ENCODE peak calls at places on chromosomes 16 and 17, in five cellular contexts. X is lower leg skin, J is uterus, D is OCI-LY7, G is GM06990. N is an unnamed sample.

GRCh38 chr16:58563235-58563634 is 47.9 kb downstream of the SETD6 start:
- DNase-seq in X (no peak), J (no peak), D (no peak), G (no peak), N (peak; percentile 16)

GRCh38 chr16:21599158-21599993 is at the start of gene METTL9:
- DNase-seq in X (peak; percentile 99), J (peak; percentile 94), D (peak; percentile 97), G (peak; percentile 98), N (peak; percentile 96)

GRCh38 chr16:84611041-84611440 is 6.8 kb downstream of the COTL1 start:
- DNase-seq in X (no peak), J (no peak), D (no peak), G (no peak), N (no peak)

GRCh38 chr16:50996166-50996565 is 154.9 kb downstream of the SALL1 start:
- DNase-seq in X (peak; percentile 70), J (no peak), D (no peak), G (no peak), N (no peak)

GRCh38 chr16:56554441-56554840 is 10.4 kb upstream of the MT4 start:
- DNase-seq in X (no peak), J (no peak), D (no peak), G (no peak), N (no peak)

GRCh38 chr16:797120-797420 is 3.5 kb downstream of the GNG13 start:
- DNase-seq in X (no peak), J (no peak), D (peak; percentile 55), G (no peak), N (no peak)

GRCh38 chr17:82437325-82437668 is 13.3 kb downstream of the CYBC1 start:
- DNase-seq in X (no peak), J (no peak), D (no peak), G (no peak), N (no peak)

GRCh38 chr16:54957403-54957802 is 26.7 kb downstream of the IRX5 start:
- DNase-seq in X (no peak), J (no peak), D (peak; percentile 70), G (no peak), N (peak; percentile 80)

GRCh38 chr16:90061437-90061836 is 15.7 kb downstream of the PRDM7 start:
- DNase-seq in X (no peak), J (no peak), D (no peak), G (no peak), N (no peak)

GRCh38 chr17:82399601-82400101 is 18.5 kb upstream of the HEXD start:
- DNase-seq in X (no peak), J (no peak), D (no peak), G (no peak), N (peak; percentile 37)

GRCh38 chr16:84212154-84212553 is 21.2 kb downstream of the ADAD2 start:
- DNase-seq in X (no peak), J (no peak), D (no peak), G (no peak), N (no peak)

GRCh38 chr17:82627827-82628226 is 20.4 kb downstream of the WDR45B start:
- DNase-seq in X (no peak), J (no peak), D (no peak), G (no peak), N (peak; percentile 72)

GRCh38 chr17:48679385-48680096 is 42.8 kb downstream of the PRAC1 start:
- DNase-seq in X (no peak), J (no peak), D (no peak), G (no peak), N (no peak)

GRCh38 chr16:69526831-69527655 is 38.7 kb upstream of the NFAT5 start:
- DNase-seq in X (peak; percentile 68), J (no peak), D (no peak), G (no peak), N (no peak)

GRCh38 chr16:89422527-89422904 is 67.8 kb downstream of the ANKRD11 start:
- DNase-seq in X (no peak), J (no peak), D (no peak), G (peak; percentile 57), N (no peak)

GRCh38 chr17:33225994-33226393 is 67.1 kb downstream of the ASIC2 start:
- DNase-seq in X (no peak), J (no peak), D (no peak), G (no peak), N (no peak)

GRCh38 chr16:86836503-86837125 is 258.3 kb downstream of the FOXL1 start:
- DNase-seq in X (no peak), J (no peak), D (no peak), G (no peak), N (no peak)

GRCh38 chr17:82793974-82794620 is 42.2 kb downstream of the TBCD start:
- DNase-seq in X (no peak), J (peak; percentile 61), D (no peak), G (no peak), N (no peak)

GRCh38 chr17:68239967-68240366 is 7.9 kb upstream of the AMZ2 start:
- DNase-seq in X (peak; percentile 21), J (no peak), D (peak; percentile 52), G (no peak), N (no peak)

GRCh38 chr17:50946223-50946890 is 80.2 kb upstream of the TOB1 start:
- DNase-seq in X (peak; percentile 85), J (no peak), D (no peak), G (no peak), N (no peak)

GRCh38 chr17:7290685-7291084 is 3.8 kb downstream of the YBX2 start:
- DNase-seq in X (no peak), J (no peak), D (no peak), G (no peak), N (no peak)

GRCh38 chr16:57544129-57544653 is 1.7 kb downstream of the ADGRG5 start:
- DNase-seq in X (peak; percentile 60), J (peak; percentile 1), D (peak; percentile 83), G (peak; percentile 73), N (peak; percentile 99)

GRCh38 chr16:57482845-57483545 is 3.3 kb downstream of the DOK4 start:
- DNase-seq in X (no peak), J (no peak), D (no peak), G (no peak), N (no peak)

GRCh38 chr17:79621151-79621940 is 10.5 kb upstream of the RBFOX3 start:
- DNase-seq in X (peak; percentile 62), J (peak; percentile 5), D (no peak), G (no peak), N (no peak)

DNA sequence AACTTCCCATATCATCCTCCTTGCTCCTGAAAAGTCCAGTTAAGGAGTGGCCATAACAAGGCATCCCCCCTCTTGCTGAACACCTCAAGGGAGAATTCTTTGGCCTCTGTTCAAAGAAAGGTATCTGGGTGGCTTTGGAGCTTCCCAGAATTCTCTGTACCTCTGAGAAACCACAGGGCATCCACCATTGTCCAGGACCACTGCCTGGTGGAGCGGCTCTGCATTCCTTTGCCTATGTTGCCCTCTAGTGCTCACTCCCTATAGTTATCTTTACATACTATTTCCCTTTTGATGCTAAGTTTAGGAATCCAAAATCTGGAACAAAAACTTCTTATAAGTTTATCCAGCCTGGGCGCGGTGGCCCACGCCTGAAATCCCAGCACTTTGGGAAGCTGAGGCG is 30.3 kb downstream of the CHD9NB start:
- DNase-seq in X (no peak), J (no peak), D (peak; percentile 25), G (no peak), N (peak; percentile 63)
- TF ChIP-seq CTCF in X (no peak), J (peak; percentile 44), D (peak; percentile 69), G (peak; percentile 53), N (peak; percentile 51)

DNA sequence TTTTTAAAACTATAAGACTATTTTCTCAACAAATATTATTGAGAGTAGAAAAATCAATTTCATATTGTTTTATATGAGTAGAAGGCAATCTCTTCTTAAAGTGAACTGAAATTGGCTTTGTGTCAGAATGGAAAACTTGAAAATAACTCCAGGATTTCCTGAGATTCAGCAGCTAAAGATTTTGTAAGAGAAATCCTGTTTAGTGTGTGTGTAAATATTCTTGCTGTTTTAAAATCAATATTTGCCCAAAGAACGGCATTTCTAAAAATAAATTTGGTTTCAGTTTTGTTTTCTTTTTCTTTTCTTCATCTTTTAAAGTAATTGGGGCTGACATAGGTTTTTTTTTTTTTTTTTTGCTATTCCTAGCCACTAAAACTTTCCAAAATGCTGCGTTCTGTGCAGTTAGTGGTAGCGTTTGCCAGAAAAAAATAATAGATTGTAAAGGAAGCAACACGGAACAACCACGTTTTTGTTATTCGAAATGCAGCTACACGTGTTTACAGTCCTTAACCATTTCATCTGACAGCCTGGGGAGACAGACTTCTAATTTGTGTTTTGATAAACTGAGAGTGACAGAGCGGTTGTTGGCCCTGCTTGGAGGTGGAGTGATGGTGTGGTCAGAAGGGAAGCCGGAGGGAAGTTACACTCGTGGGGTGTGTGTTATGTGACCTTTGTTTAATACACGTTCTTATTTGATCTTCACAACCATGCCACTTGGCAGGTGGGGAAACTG is 21.6 kb upstream of the SMPD3 start:
- DNase-seq in X (no peak), J (no peak), D (no peak), G (peak; percentile 35), N (no peak)
- H3K4me3 ChIP-seq in X (no peak overlapping the region), J (no peak overlapping the region), D (peak overlapping the region; percentile 45), G (peak overlapping the region; percentile 56), N (peak overlapping the region; percentile 48)

DNA sequence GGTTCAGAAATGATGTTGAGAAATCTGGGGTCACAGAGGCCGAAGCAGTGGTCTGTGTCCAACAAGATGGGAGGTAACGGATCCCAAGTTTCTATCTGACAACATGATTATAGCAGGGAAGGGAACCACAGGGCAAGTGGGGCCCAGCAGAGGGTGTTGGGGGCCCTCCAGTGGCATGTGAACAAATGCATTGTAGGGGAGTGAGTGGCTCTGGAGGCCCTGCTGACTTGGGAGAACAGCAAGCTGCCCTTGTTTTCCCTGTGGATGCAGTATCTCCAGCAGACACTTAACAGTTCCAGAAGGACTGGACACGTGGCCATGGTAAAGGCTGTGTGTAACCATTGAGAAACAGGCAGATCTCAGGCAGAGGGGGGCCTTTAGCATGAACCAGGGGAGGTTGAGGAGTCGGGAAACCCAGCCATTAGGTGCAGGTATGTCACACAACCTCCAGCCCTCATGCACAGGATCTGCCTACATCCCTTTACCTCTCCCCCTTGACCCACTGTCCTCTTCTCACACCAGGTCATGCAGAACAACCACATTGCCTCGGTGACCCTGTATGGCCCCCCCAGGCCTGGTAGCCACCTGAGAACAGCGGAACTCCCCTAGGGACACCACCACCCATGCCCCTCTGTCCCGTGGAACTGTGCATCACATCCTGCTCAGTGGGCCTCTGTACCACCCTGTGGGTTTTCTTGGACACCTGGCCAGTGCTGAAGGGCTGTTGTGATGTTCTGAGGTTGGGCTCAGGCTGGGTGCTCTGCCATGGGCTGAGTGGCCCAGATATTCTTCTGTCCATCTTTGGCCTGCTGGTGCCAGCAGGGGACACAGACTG is 4.1 kb downstream of the B3GNT9 start:
- DNase-seq in X (no peak), J (no peak), D (no peak), G (no peak), N (peak; percentile 31)
- TF ChIP-seq CTCF in X (no peak), J (no peak), D (peak; percentile 38), G (no peak), N (peak; percentile 8)

DNA sequence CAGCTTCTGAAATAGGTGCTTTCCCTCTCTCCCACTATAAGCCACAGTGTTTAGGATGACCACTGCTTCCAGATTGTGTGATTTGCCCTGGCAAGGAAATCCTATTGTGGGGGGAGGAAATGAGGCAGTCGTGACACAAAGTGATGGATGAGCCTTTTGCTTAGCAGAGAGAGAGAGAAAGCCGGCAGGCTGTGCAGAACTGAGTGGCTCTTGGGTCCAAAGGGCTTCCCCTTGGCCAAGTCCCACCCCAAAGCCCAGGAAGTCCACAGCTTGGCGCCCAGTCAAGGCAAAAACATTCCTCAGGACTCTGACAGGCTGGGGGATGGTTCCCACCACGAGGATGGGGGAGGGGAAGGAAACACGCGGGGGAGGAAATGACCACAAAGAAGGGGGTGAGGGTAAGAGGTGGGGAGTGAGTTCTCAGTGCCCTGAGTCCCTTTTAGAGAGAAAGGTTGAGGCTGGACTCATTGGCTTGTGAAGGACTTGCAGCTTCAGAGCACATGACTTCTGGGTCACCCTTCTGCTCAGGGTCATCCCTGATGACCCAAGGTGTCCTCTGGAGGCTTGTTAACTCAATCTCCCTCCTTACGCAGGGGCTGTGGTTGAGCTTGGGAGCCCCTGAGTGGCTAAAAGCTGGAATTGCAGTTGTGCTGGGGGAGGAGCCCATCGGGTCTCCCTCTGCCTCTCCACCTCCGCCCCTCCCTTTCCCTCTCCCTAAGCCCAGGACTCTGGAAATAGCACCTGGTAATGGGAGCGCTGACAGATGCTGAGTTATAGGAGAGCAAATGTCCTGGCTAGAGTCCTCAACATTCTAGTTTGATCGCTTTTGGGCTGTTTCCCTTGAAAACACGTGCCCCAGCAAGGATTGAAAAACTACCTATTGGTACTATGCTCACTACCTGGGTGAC is 10.3 kb upstream of the MSL1 start:
- DNase-seq in X (peak; percentile 97), J (peak; percentile 98), D (peak; percentile 86), G (peak; percentile 63), N (peak; percentile 94)
- H3K4me3 ChIP-seq in X (no peak overlapping the region), J (no peak overlapping the region), D (peak overlapping the region; percentile 7), G (no peak overlapping the region), N (peak overlapping the region; percentile 6)